ENCODE peak calls at places on chromosomes 11 and 22, in four cellular contexts. Q is K562, A is WTC11, D is HepG2. O is an unnamed sample.

GRCh38 chr11:111623527-111624030 is 21.3 kb downstream of the SIK2 start:
- DNase-seq in Q (no peak), A (no peak), D (peak), O (no peak)

GRCh38 chr11:86812322-86812670 is 12.0 kb downstream of the PRSS23 start:
- DNase-seq in Q (no peak), A (no peak), D (no peak), O (no peak)

GRCh38 chr11:129333873-129334272 is 41.8 kb upstream of the BARX2 start:
- DNase-seq in Q (no peak), A (no peak), D (no peak), O (no peak)

GRCh38 chr11:130464289-130464812 is 15.9 kb downstream of the ADAMTS15 start:
- DNase-seq in Q (no peak), A (no peak), D (no peak), O (no peak)

GRCh38 chr11:72643547-72643946 is 30.7 kb downstream of the PDE2A start:
- DNase-seq in Q (no peak), A (no peak), D (no peak), O (no peak)

GRCh38 chr11:19251577-19251976 is 10.8 kb upstream of the E2F8 start:
- DNase-seq in Q (no peak), A (no peak), D (no peak), O (no peak)

GRCh38 chr11:16607675-16608644 is 130.5 kb upstream of the C11orf58 start:
- DNase-seq in Q (peak), A (peak), D (no peak), O (peak)

GRCh38 chr11:69381681-69382130 is 87.8 kb downstream of the MYEOV start:
- DNase-seq in Q (peak), A (no peak), D (no peak), O (no peak)

GRCh38 chr11:74672956-74673895 is 58.0 kb downstream of the CHRDL2 start:
- DNase-seq in Q (peak), A (no peak), D (no peak), O (no peak)

GRCh38 chr11:9264381-9265210 is 554 bp downstream of the DENND5A start:
- DNase-seq in Q (no peak), A (peak), D (no peak), O (peak)

GRCh38 chr11:48051217-48051848 is 71.0 kb downstream of the PTPRJ start:
- DNase-seq in Q (no peak), A (no peak), D (no peak), O (no peak)

GRCh38 chr11:66970808-66971442 is 4.2 kb upstream of the C11orf86 start:
- DNase-seq in Q (no peak), A (no peak), D (peak), O (no peak)

GRCh38 chr22:40400173-40400572 is 29.8 kb downstream of the SGSM3 start:
- DNase-seq in Q (no peak), A (no peak), D (no peak), O (no peak)

GRCh38 chr22:34845391-34845790 is 220.6 kb upstream of the ISX start:
- DNase-seq in Q (no peak), A (no peak), D (no peak), O (no peak)

GRCh38 chr11:119584193-119585037 is 144.6 kb downstream of the NECTIN1 start:
- DNase-seq in Q (peak), A (peak), D (no peak), O (peak)

GRCh38 chr11:133917921-133918605 is 38.7 kb downstream of the IGSF9B start:
- DNase-seq in Q (peak), A (peak), D (no peak), O (no peak)

GRCh38 chr11:113859665-113860064 is 15.7 kb downstream of the USP28 start:
- DNase-seq in Q (no peak), A (no peak), D (no peak), O (no peak)

GRCh38 chr11:63920870-63921417 is 4.0 kb upstream of the RCOR2 start:
- DNase-seq in Q (peak), A (peak), D (no peak), O (no peak)
- TF ChIP-seq ELF4 in Q (no peak), A (no peak), D (no peak), O (no peak)

DNA sequence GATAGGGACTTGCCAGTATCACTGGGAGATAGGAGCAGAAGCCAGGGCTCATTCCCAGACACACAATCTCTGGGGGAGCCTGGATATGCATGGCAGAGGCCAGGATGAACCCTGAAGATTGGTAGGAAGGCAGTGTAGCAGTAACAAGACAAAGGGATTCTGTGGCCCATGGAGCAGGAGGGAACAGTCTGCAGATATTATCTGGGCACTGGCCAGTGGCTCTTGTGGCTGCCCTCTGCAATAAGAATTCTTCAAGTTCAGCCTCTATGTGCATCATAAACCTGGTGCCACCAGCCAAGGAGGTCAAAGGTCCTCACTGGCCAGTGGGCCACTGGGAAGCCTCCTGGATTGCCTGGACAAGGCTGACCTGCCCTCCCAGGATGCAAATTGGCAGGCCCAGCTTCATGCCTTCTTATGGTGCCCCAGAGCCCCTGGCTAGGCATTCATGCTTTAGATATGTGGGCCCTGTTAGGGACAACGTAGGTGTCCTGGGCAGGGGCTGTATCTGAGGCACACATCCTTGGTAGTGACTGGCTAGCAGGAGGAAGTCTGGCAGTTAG is 29.2 kb downstream of the KCNQ1OT1 start:
- DNase-seq in Q (no peak), A (no peak), D (no peak), O (no peak)
- TF ChIP-seq ELF4 in Q (no peak), A (no peak), D (no peak), O (no peak)

DNA sequence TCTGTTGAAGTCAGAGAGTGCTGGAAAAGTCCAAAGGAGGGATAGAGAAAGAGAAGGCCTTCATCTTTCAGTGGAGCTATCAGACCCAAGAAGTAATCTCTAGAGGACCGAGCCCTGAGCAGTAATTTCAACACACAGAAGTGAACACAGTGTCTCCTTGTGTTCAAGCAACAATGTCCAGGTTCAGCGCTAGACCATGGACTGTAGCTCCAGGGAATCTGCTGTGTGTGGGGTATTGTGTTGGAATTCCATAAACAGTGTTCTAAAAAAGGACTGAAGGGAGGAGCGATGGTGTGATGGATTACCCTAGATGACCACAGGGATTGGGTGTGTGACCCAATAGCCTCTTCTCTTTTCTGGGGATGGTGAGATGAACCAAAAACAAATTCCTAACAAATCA is 165.9 kb downstream of the BLID start:
- DNase-seq in Q (no peak), A (no peak), D (peak), O (no peak)
- TF ChIP-seq ELF4 in Q (no peak), A (no peak), D (no peak), O (no peak)

GRCh38 chr22:42633013-42633412 is 7.4 kb downstream of the ATP5MGL start:
- DNase-seq in Q (no peak), A (no peak), D (no peak), O (no peak)

GRCh38 chr22:42637555-42637954 is 2.8 kb downstream of the ATP5MGL start:
- DNase-seq in Q (no peak), A (no peak), D (no peak), O (no peak)

GRCh38 chr22:42632096-42632495 is 8.3 kb downstream of the ATP5MGL start:
- DNase-seq in Q (no peak), A (no peak), D (peak), O (no peak)

GRCh38 chr22:42636506-42636905 is 3.9 kb downstream of the ATP5MGL start:
- DNase-seq in Q (no peak), A (no peak), D (no peak), O (no peak)

GRCh38 chr22:42635531-42635930 is 4.9 kb downstream of the ATP5MGL start:
- DNase-seq in Q (no peak), A (no peak), D (no peak), O (no peak)
- TF ChIP-seq ELF4 in Q (no peak), A (no peak), D (no peak), O (no peak)